ENCODE peak calls at places on chromosomes 5 and 9, in eight cellular contexts. W, H, F, A, T, Y, X and C are unnamed samples.

GRCh38 chr5:24094081-24094480 is 550.7 kb downstream of the CDH10 start:
- DNase-seq in X (no peak), F (peak), A (no peak), H (no peak), T (no peak), Y (peak), W (no peak), C (no peak)

GRCh38 chr5:94228791-94229190 is 389.6 kb downstream of the KIAA0825 start:
- DNase-seq in X (no peak), H (no peak), W (no peak), T (no peak), F (no peak), Y (no peak), A (no peak), C (no peak)

GRCh38 chr5:146890073-146890472 is 11.5 kb upstream of the PPP2R2B start:
- DNase-seq in W (no peak), Y (no peak), F (no peak), X (no peak), H (no peak), A (no peak), T (no peak), C (no peak)

GRCh38 chr5:176392526-176392925 is 4.0 kb downstream of the HIGD2A start:
- DNase-seq in A (no peak), X (no peak), W (no peak), F (no peak), T (no peak), H (no peak), Y (no peak), C (no peak)

GRCh38 chr5:40834391-40834848 is 602 bp downstream of the RPL37 start:
- DNase-seq in A (peak), F (peak), X (no peak), H (no peak), T (no peak), W (peak), Y (no peak), C (no peak)

GRCh38 chr5:860506-861150 is 9.8 kb upstream of the ZDHHC11 start:
- DNase-seq in X (no peak), W (no peak), Y (no peak), H (no peak), T (no peak), F (no peak), A (no peak), C (no peak)

GRCh38 chr5:143433680-143434079 is 30.2 kb upstream of the NR3C1 start:
- DNase-seq in H (no peak), X (no peak), T (no peak), F (no peak), A (peak), W (no peak), Y (no peak), C (no peak)

GRCh38 chr5:96753017-96753397 is 54.7 kb downstream of the ERAP1 start:
- DNase-seq in T (no peak), Y (no peak), W (no peak), X (no peak), A (no peak), H (no peak), F (no peak), C (no peak)

GRCh38 chr5:82092-82491 is 9.9 kb upstream of the PLEKHG4B start:
- DNase-seq in H (no peak), F (peak), W (peak), Y (no peak), T (no peak), X (no peak), A (no peak), C (no peak)

GRCh38 chr5:143495823-143496275 is 92.4 kb upstream of the NR3C1 start:
- DNase-seq in F (peak), Y (peak), W (peak), H (no peak), T (no peak), X (no peak), A (no peak), C (no peak)

GRCh38 chr9:6833518-6834192 is 75.9 kb downstream of the KDM4C start:
- DNase-seq in H (no peak), A (no peak), F (peak), T (no peak), Y (no peak), X (no peak), W (peak), C (no peak)

GRCh38 chr5:178899289-178899688 is 3.6 kb downstream of the ZFP2 start:
- DNase-seq in Y (no peak), X (no peak), T (no peak), F (no peak), W (no peak), H (no peak), A (no peak), C (no peak)
- TF ChIP-seq CTCF in Y (no peak), X (no peak), T (no peak), F (no peak), W (no peak), H (no peak), A (no peak), C (no peak)

DNA sequence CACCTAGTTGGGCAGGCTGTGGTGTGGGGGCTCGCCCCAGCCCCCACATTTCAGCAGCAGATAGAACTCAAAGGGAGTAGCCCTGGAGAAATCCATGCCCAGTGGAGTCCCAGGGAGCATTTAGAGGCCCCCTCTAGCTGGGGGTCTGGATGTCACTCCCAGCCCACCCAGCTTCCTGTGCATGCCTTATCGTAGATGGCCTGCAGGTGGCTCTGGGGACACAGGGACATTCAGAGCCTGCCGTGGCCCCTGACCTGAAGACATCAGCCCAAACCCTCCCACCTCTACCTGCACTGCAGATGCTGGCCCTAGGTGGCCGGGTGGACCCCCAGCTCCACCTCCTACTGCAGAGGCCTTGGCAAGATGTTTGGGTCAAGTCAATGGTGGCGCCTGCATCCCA is 49.0 kb upstream of the LMX1B start:
- DNase-seq in F (no peak), W (no peak), T (no peak), A (no peak), X (no peak), Y (no peak), H (no peak), C (no peak)
- TF ChIP-seq CTCF in F (no peak), W (peak), T (no peak), A (peak), X (no peak), Y (peak), H (no peak), C (peak)

DNA sequence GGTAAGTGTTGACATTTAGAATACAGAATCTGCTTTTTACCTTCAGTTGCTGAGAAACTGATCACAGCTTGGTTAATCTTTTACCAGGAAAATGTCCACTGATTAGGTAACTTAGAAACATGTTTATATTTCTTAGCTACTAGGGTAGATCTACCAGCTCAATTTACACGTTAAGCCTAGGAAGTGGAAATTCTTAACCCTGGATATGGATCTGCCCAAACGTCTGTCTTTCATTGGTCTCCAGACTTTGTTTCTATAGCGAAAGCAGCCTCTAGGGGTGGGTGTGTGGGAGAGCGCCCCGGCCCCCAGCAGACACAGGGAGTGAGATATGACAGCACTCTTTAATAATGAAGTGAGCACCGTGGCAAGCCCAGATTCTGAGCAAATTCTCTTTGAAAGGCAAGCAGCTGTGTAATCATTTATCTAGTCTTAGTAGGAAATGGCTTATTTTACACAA is 141.6 kb upstream of the ZNF608 start:
- DNase-seq in X (no peak), H (no peak), F (no peak), W (no peak), Y (peak), T (no peak), A (peak), C (no peak)
- TF ChIP-seq CTCF in X (no peak), H (no peak), F (no peak), W (no peak), Y (peak), T (no peak), A (peak), C (peak)

GRCh38 chr5:174935854-174936474 is 211.6 kb downstream of the MSX2 start:
- DNase-seq in W (peak), Y (peak), X (peak), F (peak), T (peak), A (peak), H (no peak), C (peak)
- TF ChIP-seq CTCF in W (peak), Y (peak), X (peak), F (peak), T (peak), A (peak), H (peak), C (peak)

GRCh38 chr5:5437227-5438172 is 15.0 kb downstream of the ICE1 start:
- DNase-seq in F (no peak), A (no peak), T (no peak), Y (no peak), X (no peak), W (no peak), H (no peak), C (no peak)

GRCh38 chr5:5430136-5430535 is 7.7 kb downstream of the ICE1 start:
- DNase-seq in F (no peak), X (no peak), T (no peak), A (no peak), H (no peak), W (peak), Y (no peak), C (no peak)

GRCh38 chr5:5436206-5436765 is 13.8 kb downstream of the ICE1 start:
- DNase-seq in A (no peak), Y (no peak), F (no peak), W (no peak), H (no peak), T (no peak), X (no peak), C (no peak)

DNA sequence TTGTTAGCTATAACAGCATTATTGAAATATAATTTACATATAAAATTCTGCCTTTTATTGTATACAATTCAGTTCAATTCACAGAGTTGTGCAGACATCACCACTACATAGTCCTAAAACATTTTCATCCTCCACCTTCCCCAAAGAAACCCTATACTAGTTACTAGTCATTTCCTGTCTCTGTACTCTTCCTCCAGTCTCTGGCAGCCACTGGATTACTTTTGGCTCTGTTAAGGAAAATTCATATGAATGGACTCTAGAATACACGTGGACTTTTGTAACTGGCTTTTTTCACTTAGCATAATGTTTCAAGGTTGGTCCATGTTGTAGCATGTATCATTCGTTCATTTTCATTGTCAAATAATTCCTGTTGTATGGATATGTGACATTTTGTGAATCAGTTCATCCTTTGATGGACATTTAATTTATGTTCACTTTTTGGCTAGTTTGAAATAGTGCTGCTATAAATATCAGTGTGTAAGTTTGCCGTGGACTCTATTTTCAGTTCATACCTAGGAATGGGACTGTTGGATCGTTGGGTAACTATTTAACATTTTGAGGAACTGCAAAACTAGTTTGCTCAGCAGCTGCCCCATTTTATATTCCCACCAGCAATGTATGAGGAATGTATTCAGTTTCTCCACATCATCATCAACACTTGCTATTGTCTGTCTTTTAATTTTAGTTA is 9.7 kb downstream of the ICE1 start:
- DNase-seq in A (no peak), W (peak), T (no peak), F (peak), X (no peak), H (no peak), Y (peak), C (no peak)
- TF ChIP-seq CTCF in A (no peak), W (no peak), T (no peak), F (no peak), X (no peak), H (no peak), Y (no peak), C (no peak)